ENCODE peak calls at places on chromosome 20, in seven cellular contexts. A is T-helper 2 cell, T is retinal pigment epithelial cell, R is anterior cingulate cortex, X is GM19239, G is T-helper 1 cell, C is stomach. D is an unnamed sample.
A peak's percentile ranks its signal among the peaks of the same experiment; 100 is the strongest.

GRCh38 chr20:64102647-64103354 is 4.6 kb downstream of the NPBWR2 start:
- DNase-seq in X (no peak), C (no peak), A (no peak), T (no peak), G (peak; percentile 14), R (no peak), D (peak; percentile 41)

GRCh38 chr20:32972181-32973076 is 31.8 kb downstream of the SUN5 start:
- DNase-seq in A (peak; percentile 99), T (no peak), R (no peak), G (peak; percentile 80), C (no peak), X (peak; percentile 60), D (peak; percentile 88)

GRCh38 chr20:6940052-6940451 is 172.6 kb downstream of the BMP2 start:
- DNase-seq in C (no peak), A (peak; percentile 2), T (no peak), X (no peak), R (no peak), G (no peak), D (no peak)

GRCh38 chr20:9025643-9026042 is 43.2 kb upstream of the PLCB4 start:
- DNase-seq in T (no peak), R (no peak), A (no peak), C (no peak), X (no peak), G (no peak), D (no peak)

GRCh38 chr20:59955131-59955796 is 3.0 kb upstream of the CDH26 start:
- DNase-seq in T (no peak), R (no peak), A (peak; percentile 44), G (no peak), X (no peak), C (no peak), D (no peak)

GRCh38 chr20:48126227-48126740 is 341.0 kb upstream of the SULF2 start:
- DNase-seq in C (no peak), R (no peak), A (no peak), X (no peak), G (no peak), T (no peak), D (no peak)

GRCh38 chr20:44271915-44272663 is 25.0 kb downstream of the GDAP1L1 start:
- DNase-seq in A (peak; percentile 19), R (no peak), G (no peak), C (no peak), T (no peak), X (no peak), D (peak; percentile 8)

GRCh38 chr20:61731363-61732181 is 334.1 kb downstream of the TAF4 start:
- DNase-seq in G (no peak), X (no peak), C (no peak), T (no peak), A (no peak), R (no peak), D (no peak)

GRCh38 chr20:17571967-17572638 is 2.2 kb downstream of the DSTN start:
- DNase-seq in X (no peak), T (no peak), G (no peak), C (no peak), A (no peak), R (no peak), D (no peak)

GRCh38 chr20:62571667-62572344 is 70.5 kb upstream of the SLCO4A1 start:
- DNase-seq in A (peak; percentile 19), C (no peak), T (no peak), G (no peak), R (no peak), X (no peak), D (no peak)

GRCh38 chr20:17825251-17825691 is 125.5 kb downstream of the BANF2 start:
- DNase-seq in G (no peak), A (no peak), T (no peak), C (no peak), R (no peak), X (no peak), D (no peak)

GRCh38 chr20:46299078-46299477 is 9.2 kb downstream of the CDH22 start:
- DNase-seq in R (no peak), G (no peak), X (no peak), C (peak; percentile 47), A (no peak), T (no peak), D (no peak)

GRCh38 chr20:32474967-32475819 is 109.9 kb downstream of the NOL4L start:
- DNase-seq in A (no peak), X (no peak), G (no peak), T (peak; percentile 95), R (peak; percentile 35), C (peak; percentile 90), D (no peak)

GRCh38 chr20:46132705-46133120 is 14.6 kb downstream of the CD40 start:
- DNase-seq in C (peak; percentile 78), T (no peak), X (peak; percentile 70), A (peak; percentile 50), R (no peak), G (peak; percentile 33), D (no peak)